ENCODE peak calls at places on chromosomes 12 and 14, in ten cellular contexts. T, B, W, I, X, M, Y, P, Z and Q are unnamed samples.

GRCh38 chr12:21607701-21608100 is 3.1 kb upstream of the GYS2 start:
- DNase-seq in T (peak; percentile 33), B (no peak), Z (peak; percentile 63), W (peak; percentile 59), X (peak; percentile 10), M (peak; percentile 55), I (no peak), P (peak; percentile 2), Y (no peak), Q (no peak)

GRCh38 chr12:70719672-70720420 is 82.6 kb upstream of the PTPRB start:
- DNase-seq in Y (peak; percentile 32), T (peak; percentile 62), W (peak; percentile 72), Z (peak; percentile 59), P (no peak), X (peak; percentile 80), B (peak; percentile 66), I (peak; percentile 33), M (peak; percentile 37), Q (no peak)

GRCh38 chr14:33786091-33786825 is 164.6 kb downstream of the EGLN3 start:
- DNase-seq in W (no peak), B (no peak), X (peak; percentile 38), P (no peak), Y (no peak), M (no peak), Z (no peak), T (no peak), I (no peak), Q (no peak)

GRCh38 chr14:95835331-95835730 is 41.3 kb upstream of the TUNAR start:
- DNase-seq in Z (no peak), X (no peak), B (no peak), P (no peak), M (no peak), W (no peak), Y (no peak), T (no peak), I (no peak), Q (no peak)

GRCh38 chr14:33297565-33297964 is 358.9 kb downstream of the NPAS3 start:
- DNase-seq in W (no peak), B (no peak), Z (no peak), X (no peak), I (no peak), T (no peak), M (no peak), P (no peak), Y (no peak), Q (no peak)

GRCh38 chr12:23950775-23951391 is 1.4 kb upstream of the SOX5 start:
- DNase-seq in B (no peak), P (no peak), Y (no peak), T (peak; percentile 18), M (peak; percentile 29), W (peak; percentile 21), Z (peak; percentile 20), I (no peak), X (peak; percentile 77), Q (no peak)

GRCh38 chr12:4091001-4091789 is 182.4 kb upstream of the CCND2 start:
- DNase-seq in X (no peak), T (no peak), Z (no peak), I (no peak), B (no peak), P (no peak), W (no peak), M (no peak), Y (no peak), Q (no peak)

GRCh38 chr14:84493779-84494178 is 1036.2 kb upstream of the FLRT2 start:
- DNase-seq in M (peak; percentile 6), Y (no peak), P (no peak), X (no peak), T (peak; percentile 29), I (peak; percentile 18), Z (no peak), W (peak; percentile 5), B (no peak), Q (no peak)

GRCh38 chr14:51507556-51508511 is 143.9 kb upstream of the FRMD6 start:
- DNase-seq in M (peak; percentile 56), Z (peak; percentile 81), W (peak; percentile 78), P (peak; percentile 69), T (peak; percentile 84), I (peak; percentile 43), X (peak; percentile 8), B (peak; percentile 89), Y (peak; percentile 62), Q (peak; percentile 12)

GRCh38 chr14:29548948-29549370 is 378.7 kb downstream of the PRKD1 start:
- DNase-seq in M (peak; percentile 68), Z (peak; percentile 84), P (no peak), X (peak; percentile 69), W (peak; percentile 84), Y (no peak), B (no peak), T (peak; percentile 76), I (no peak), Q (no peak)

GRCh38 chr12:4275869-4276253 is 2.3 kb downstream of the CCND2 start:
- DNase-seq in Y (peak; percentile 50), M (no peak), T (no peak), W (no peak), X (peak; percentile 19), B (peak; percentile 88), Z (no peak), P (no peak), I (peak; percentile 52), Q (no peak)

DNA sequence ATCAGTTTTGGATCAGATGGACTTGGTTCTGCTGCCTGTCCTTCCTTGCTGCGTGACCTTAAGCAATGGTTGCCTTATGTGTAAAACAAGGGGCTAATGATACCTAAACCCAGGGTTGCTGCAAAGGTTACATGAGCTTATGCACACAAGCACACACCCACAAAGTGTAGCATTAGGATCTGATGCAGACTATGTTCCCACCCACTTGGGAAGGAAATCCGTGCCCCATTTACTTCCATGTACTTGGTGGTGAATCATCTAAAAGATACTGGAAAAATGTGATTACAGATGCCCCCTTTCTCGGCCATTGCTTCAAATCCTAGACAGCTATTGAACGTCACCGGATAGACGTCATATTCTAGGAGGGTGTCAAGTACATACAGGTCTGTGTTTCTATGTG is 87.1 kb downstream of the PRKCH start:
- DNase-seq in M (no peak), X (no peak), P (no peak), Z (no peak), Y (no peak), T (no peak), I (no peak), W (no peak), B (no peak), Q (no peak)
- H3K4me3 ChIP-seq in M (no peak overlapping the region), X (no peak overlapping the region), P (no peak overlapping the region), Z (no peak overlapping the region), Y (no peak overlapping the region), T (no peak overlapping the region), I (no peak overlapping the region), W (no peak overlapping the region), B (no peak overlapping the region), Q (no peak overlapping the region)

GRCh38 chr12:25845415-25845814 is 113.1 kb upstream of the RASSF8 start:
- DNase-seq in B (no peak), Z (no peak), W (no peak), M (no peak), Y (no peak), X (no peak), P (no peak), I (no peak), T (no peak), Q (no peak)
- TF ChIP-seq CTCF in B (no peak), Z (no peak), W (no peak), M (no peak), Y (no peak), X (no peak), P (no peak), I (no peak), T (no peak), Q (no peak)

DNA sequence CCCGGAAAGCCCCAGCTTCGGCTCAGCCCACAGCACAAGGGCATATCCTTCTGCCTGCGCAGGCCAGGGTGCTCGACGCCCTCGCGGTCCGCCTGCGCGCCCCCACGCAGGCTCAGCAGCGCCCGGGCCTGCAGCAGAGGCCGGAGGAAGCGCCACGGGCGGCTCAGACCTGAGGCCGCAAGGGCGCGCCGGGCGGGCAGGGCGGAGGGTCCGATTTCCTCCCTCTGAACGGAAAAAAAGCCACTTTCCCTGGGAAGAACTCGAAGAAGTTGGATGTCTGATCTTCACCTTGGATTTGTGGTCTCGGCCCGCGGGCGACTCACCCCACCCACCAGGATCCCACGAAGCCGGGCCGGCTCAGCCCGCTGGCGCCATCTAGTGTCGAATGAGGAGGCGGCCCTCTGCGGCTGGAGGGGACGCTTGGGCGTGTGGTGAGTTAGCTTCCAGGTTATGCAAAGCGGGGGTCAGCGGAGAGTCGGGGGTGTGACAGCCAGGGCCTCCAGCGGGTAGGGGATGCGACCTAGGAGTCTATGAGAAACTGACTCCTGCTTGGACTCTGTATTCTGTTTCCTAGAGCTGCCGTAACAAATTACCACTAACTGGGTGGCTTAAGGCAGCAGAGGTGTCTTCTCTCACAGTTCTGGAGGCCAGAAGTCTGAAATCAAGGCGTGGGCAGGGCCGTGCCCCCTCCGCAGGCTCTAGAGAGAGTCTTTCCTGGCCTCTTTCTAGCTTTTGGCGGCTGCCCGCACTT is 40.0 kb upstream of the SRSF5 start:
- DNase-seq in Y (peak; percentile 75), I (peak; percentile 78), P (no peak), T (peak; percentile 70), W (peak; percentile 89), M (peak; percentile 69), X (peak; percentile 84), B (peak; percentile 89), Z (peak; percentile 81), Q (no peak)
- H3K4me3 ChIP-seq in Y (peak overlapping the region; percentile 50), I (peak overlapping the region; percentile 10), P (peak overlapping the region; percentile 42), T (peak overlapping the region; percentile 21), W (no peak overlapping the region), M (peak overlapping the region; percentile 49), X (peak overlapping the region; percentile 24), B (peak overlapping the region; percentile 49), Z (no peak overlapping the region), Q (peak overlapping the region; percentile 55)

GRCh38 chr12:111766608-111767361 is at the start of gene ALDH2:
- DNase-seq in I (peak; percentile 83), P (no peak), Z (peak; percentile 71), B (peak; percentile 91), X (peak; percentile 94), W (peak; percentile 79), T (peak; percentile 56), Y (peak; percentile 81), M (peak; percentile 80), Q (peak; percentile 45)
- TF ChIP-seq CTCF in I (no peak), P (no peak), Z (no peak), B (peak; percentile 6), X (peak; percentile 15), W (no peak), T (no peak), Y (no peak), M (peak; percentile 23), Q (no peak)